ENCODE peak calls at places on chromosome 20, in four cellular contexts. C is CD4-positive, CD25-positive, alpha-beta regulatory T cell; F is A549; K is CD4-positive, alpha-beta memory T cell. X is an unnamed sample. For H3K4me1 and H3K9me3, the result is how much of the 10 kb centered on the place peaks cover.

GRCh38 chr20:48818481-48818987 is 9.3 kb downstream of the PREX1 start:
- DNase-seq in C (peak), F (no peak), K (peak), X (no peak)

GRCh38 chr20:62762801-62763368 is 33.4 kb upstream of the MRGBP start:
- DNase-seq in F (no peak), K (no peak), C (no peak), X (no peak)

GRCh38 chr20:14197097-14197496 is 140.3 kb downstream of the FLRT3 start:
- DNase-seq in C (no peak), F (no peak), K (no peak), X (peak)

GRCh38 chr20:10131612-10132345 is 86.9 kb upstream of the SNAP25 start:
- DNase-seq in C (no peak), K (no peak), F (peak), X (no peak)

GRCh38 chr20:58619847-58620431 is 31.1 kb upstream of the STX16 start:
- DNase-seq in C (no peak), K (no peak), F (no peak), X (no peak)

GRCh38 chr20:32534661-32535240 is 50.4 kb downstream of the NOL4L start:
- DNase-seq in F (no peak), K (peak), C (peak), X (no peak)

GRCh38 chr20:24804481-24805206 is 144.4 kb upstream of the CST7 start:
- DNase-seq in F (no peak), K (no peak), C (no peak), X (no peak)

GRCh38 chr20:10554285-10554684 is 119.2 kb downstream of the SLX4IP start:
- DNase-seq in K (no peak), F (no peak), C (no peak), X (no peak)

GRCh38 chr20:34874094-34874654 is 1.5 kb upstream of the GGT7 start:
- DNase-seq in C (no peak), K (peak), F (peak), X (peak)
- H3K4me1 ChIP-seq in C (under half), K (half or more), F (under half), X (under half)

GRCh38 chr20:21511850-21512633 is 1.8 kb downstream of the NKX2-2 start:
- DNase-seq in F (no peak), K (no peak), C (no peak), X (peak)
- H3K9me3 ChIP-seq in F (under half), K (under half), C (under half), X (under half)

GRCh38 chr20:57097245-57097935 is 169.1 kb downstream of the BMP7 start:
- DNase-seq in K (no peak), C (no peak), F (no peak), X (no peak)
- H3K4me3 ChIP-seq in K (no peak), C (no peak), F (no peak), X (no peak)

GRCh38 chr20:47332381-47333206 is 23.9 kb downstream of the ZMYND8 start:
- DNase-seq in F (no peak), K (no peak), C (no peak), X (no peak)

GRCh38 chr20:47328841-47329448 is 27.6 kb downstream of the ZMYND8 start:
- DNase-seq in C (no peak), F (no peak), K (no peak), X (no peak)

GRCh38 chr20:47327711-47328110 is 28.8 kb downstream of the ZMYND8 start:
- DNase-seq in C (no peak), F (no peak), K (no peak), X (no peak)

GRCh38 chr20:47330933-47331708 is 25.4 kb downstream of the ZMYND8 start:
- DNase-seq in C (no peak), K (no peak), F (peak), X (peak)

DNA sequence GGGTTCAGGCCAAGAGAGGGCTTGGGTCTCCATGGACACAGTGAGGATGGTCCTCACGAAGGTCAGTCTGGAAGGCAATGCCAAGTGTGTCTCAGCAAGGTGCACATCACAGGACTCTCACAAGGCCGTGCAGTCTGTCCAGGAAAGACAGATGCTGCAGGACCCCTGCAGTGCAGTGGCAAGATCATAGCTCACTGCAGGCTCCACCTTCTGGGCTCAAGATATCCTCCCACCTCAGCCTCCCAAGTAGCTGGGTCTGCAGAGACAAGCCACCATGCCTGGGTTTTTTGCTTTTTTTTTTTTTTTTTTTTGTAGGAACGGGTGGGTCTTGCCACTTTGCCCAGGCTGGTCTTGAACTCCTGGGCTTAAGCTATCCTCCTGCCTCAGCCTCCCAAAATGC is 26.4 kb downstream of the ZMYND8 start:
- DNase-seq in K (no peak), C (no peak), F (peak), X (no peak)
- H3K4me1 ChIP-seq in K (under half), C (under half), F (half or more), X (under half)

GRCh38 chr20:23255658-23256385 is 94.8 kb upstream of the NXT1 start:
- DNase-seq in F (no peak), K (no peak), C (no peak), X (peak)

GRCh38 chr20:23254505-23254904 is 96.1 kb upstream of the NXT1 start:
- DNase-seq in C (no peak), K (no peak), F (no peak), X (no peak)

GRCh38 chr20:23253524-23253923 is 97.1 kb upstream of the NXT1 start:
- DNase-seq in F (no peak), K (no peak), C (no peak), X (no peak)

GRCh38 chr20:23254034-23254433 is 96.6 kb upstream of the NXT1 start:
- DNase-seq in C (no peak), K (no peak), F (no peak), X (no peak)

DNA sequence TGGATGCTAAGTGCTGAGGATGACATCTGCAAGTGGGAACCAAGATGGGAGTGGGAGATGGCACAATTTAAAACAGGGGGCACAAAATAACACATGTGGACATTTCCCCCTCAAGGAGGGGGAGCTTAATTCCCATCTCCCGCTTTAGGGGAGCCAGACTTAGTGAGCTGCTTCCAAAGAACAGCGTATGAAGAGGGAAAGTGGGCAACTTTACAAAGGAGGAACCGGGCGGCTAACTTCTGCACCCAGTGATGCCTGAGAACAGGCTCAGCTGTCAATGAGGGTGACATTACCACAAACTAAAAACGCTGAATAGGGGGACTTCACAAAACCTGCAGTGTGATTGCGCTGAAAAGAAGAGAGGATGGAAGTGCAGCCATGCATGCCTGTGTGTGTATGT is 95.5 kb upstream of the NXT1 start:
- DNase-seq in K (no peak), C (no peak), F (no peak), X (no peak)
- H3K9me3 ChIP-seq in K (under half), C (under half), F (under half), X (under half)

DNA sequence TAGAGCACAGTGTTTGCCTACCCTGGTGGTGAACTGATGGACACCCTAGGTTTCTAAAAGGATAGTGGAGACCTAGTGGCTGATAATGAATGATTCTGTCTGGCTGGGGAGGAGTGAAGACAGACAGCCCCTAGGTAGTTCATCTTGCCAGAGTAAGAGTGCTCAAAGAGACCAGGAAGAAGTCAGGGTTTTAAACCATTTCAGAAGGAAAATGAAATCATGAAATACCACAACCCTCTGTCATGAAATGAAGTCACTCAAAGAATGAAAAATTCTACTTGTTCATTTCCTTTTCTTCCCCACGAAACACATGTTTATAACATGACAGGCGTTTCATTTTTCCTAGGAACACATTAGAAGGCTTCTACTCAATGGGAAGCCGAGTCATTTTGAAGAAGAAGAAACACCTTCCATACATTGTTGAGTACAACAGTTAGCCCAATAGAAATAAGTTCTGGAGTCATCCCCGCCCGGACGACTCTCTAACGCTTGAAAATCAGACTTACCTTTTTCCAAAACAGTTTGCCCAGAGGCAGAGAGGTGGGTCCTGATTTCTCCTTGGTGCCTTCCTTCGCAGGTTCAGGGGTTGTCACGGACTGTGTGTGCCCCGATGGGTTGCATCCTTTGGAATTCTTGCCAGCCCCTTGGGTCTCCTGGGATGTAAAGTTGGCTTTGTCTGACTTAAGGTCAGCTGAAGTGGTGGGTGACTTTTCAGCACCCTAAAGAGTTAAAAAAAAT is 85.4 kb downstream of the BCAS1 start:
- DNase-seq in C (no peak), F (no peak), K (no peak), X (no peak)
- H3K4me3 ChIP-seq in C (no peak), F (no peak), K (no peak), X (no peak)